ENCODE peak calls at places on chromosome 5, in six cellular contexts. D is AG08396, Q is mesendoderm, P is DND-41, S is stomach, W is iris pigment epithelial cell. T is an unnamed sample.

GRCh38 chr5:123423278-123424149 is at the start of gene CEP120:
- DNase-seq in D (peak; percentile 98), S (peak; percentile 100), W (peak; percentile 100), P (peak; percentile 97), Q (peak; percentile 100), T (peak; percentile 100)

GRCh38 chr5:67799732-67800234 is 415.8 kb upstream of the PIK3R1 start:
- DNase-seq in Q (peak; percentile 11), S (no peak), P (no peak), W (peak; percentile 10), D (no peak), T (no peak)

GRCh38 chr5:141369994-141370848 is at the start of gene PCDHGB3:
- DNase-seq in D (peak; percentile 80), S (no peak), P (no peak), W (peak; percentile 64), Q (no peak), T (no peak)

GRCh38 chr5:137693307-137693950 is 42.5 kb downstream of the KLHL3 start:
- DNase-seq in S (no peak), W (no peak), D (no peak), Q (no peak), P (no peak), T (no peak)

GRCh38 chr5:59645380-59645779 is 248.1 kb downstream of the PDE4D start:
- DNase-seq in Q (no peak), D (no peak), S (no peak), P (no peak), W (no peak), T (no peak)

GRCh38 chr5:179765400-179765799 is 28.4 kb upstream of the LTC4S start:
- DNase-seq in P (no peak), S (no peak), Q (peak; percentile 44), D (peak; percentile 72), W (peak; percentile 93), T (peak; percentile 63)

GRCh38 chr5:157390179-157390923 is 69.7 kb upstream of the NIPAL4 start:
- DNase-seq in W (peak; percentile 88), S (peak; percentile 51), Q (peak; percentile 73), P (no peak), D (peak; percentile 80), T (peak; percentile 93)

GRCh38 chr5:149387982-149388381 is 8.9 kb upstream of the IL17B start:
- DNase-seq in Q (no peak), S (no peak), D (peak; percentile 56), W (peak; percentile 86), P (no peak), T (no peak)

GRCh38 chr5:34597034-34597433 is 59.1 kb upstream of the RAI14 start:
- DNase-seq in Q (no peak), S (no peak), P (no peak), W (no peak), D (no peak), T (no peak)

GRCh38 chr5:87311400-87312279 is 44.0 kb downstream of the RASA1 start:
- DNase-seq in W (peak; percentile 17), D (no peak), S (no peak), Q (no peak), P (no peak), T (no peak)

GRCh38 chr5:100270323-100270771 is 264.8 kb upstream of the FAM174A start:
- DNase-seq in D (no peak), W (peak; percentile 18), Q (no peak), S (no peak), P (no peak), T (peak; percentile 53)

GRCh38 chr5:68418230-68418629 is 202.7 kb downstream of the PIK3R1 start:
- DNase-seq in S (no peak), W (peak; percentile 37), P (no peak), D (peak; percentile 21), Q (no peak), T (no peak)

GRCh38 chr5:151016700-151017099 is 3.7 kb upstream of the GPX3 start:
- DNase-seq in S (no peak), D (no peak), P (no peak), W (no peak), Q (no peak), T (no peak)

GRCh38 chr5:79181419-79182022 is 54.4 kb upstream of the JMY start:
- DNase-seq in Q (peak; percentile 95), W (peak; percentile 22), S (no peak), D (no peak), P (no peak), T (no peak)

GRCh38 chr5:107431998-107432397 is 238.7 kb downstream of the EFNA5 start:
- DNase-seq in D (peak; percentile 26), S (no peak), Q (peak; percentile 42), W (peak; percentile 67), P (no peak), T (peak; percentile 35)

GRCh38 chr5:122907238-122907637 is 61.8 kb downstream of the SNX24 start:
- DNase-seq in D (no peak), Q (peak; percentile 94), S (no peak), W (peak; percentile 45), P (no peak), T (no peak)

GRCh38 chr5:126780165-126780827 is 3.4 kb downstream of the LMNB1 start:
- DNase-seq in S (peak; percentile 38), Q (peak; percentile 80), D (peak; percentile 69), P (peak; percentile 64), W (peak; percentile 82), T (peak; percentile 68)

GRCh38 chr5:122774519-122774860 is 390 bp upstream of the SNX2 start:
- DNase-seq in D (no peak), P (no peak), S (no peak), W (no peak), Q (no peak), T (no peak)

GRCh38 chr5:56816546-56817081 is 1.3 kb downstream of the MAP3K1 start:
- DNase-seq in W (peak; percentile 50), S (peak; percentile 60), Q (peak; percentile 94), D (peak; percentile 68), P (peak; percentile 60), T (peak; percentile 58)

GRCh38 chr5:90551376-90551775 is 7.2 kb upstream of the ADGRV1 start:
- DNase-seq in S (no peak), W (no peak), D (no peak), Q (no peak), P (no peak), T (no peak)

GRCh38 chr5:1300581-1301083 is 5.8 kb upstream of the TERT start:
- DNase-seq in P (no peak), D (no peak), Q (no peak), S (no peak), W (no peak), T (no peak)

GRCh38 chr5:96943829-96944228 is 7.9 kb downstream of the LNPEP start:
- DNase-seq in Q (no peak), D (no peak), P (no peak), S (no peak), W (no peak), T (no peak)

GRCh38 chr5:31898246-31898645 is 259.3 kb downstream of the PDZD2 start:
- DNase-seq in W (no peak), Q (no peak), P (no peak), S (no peak), D (no peak), T (no peak)

GRCh38 chr5:572398-573019 is 39.6 kb upstream of the CEP72 start:
- DNase-seq in W (no peak), D (no peak), S (no peak), Q (no peak), P (no peak), T (no peak)

GRCh38 chr5:168898261-168898911 is 319.2 kb upstream of the PANK3 start:
- DNase-seq in S (no peak), P (no peak), W (no peak), Q (no peak), D (no peak), T (no peak)

GRCh38 chr5:171705036-171705435 is 80.6 kb upstream of the SMIM23 start:
- DNase-seq in Q (no peak), P (no peak), S (no peak), W (no peak), D (no peak), T (no peak)

GRCh38 chr5:92380069-92380770 is 997.1 kb upstream of the ARRDC3 start:
- DNase-seq in S (no peak), D (no peak), Q (peak; percentile 3), P (no peak), W (peak; percentile 35), T (no peak)